ENCODE peak calls at places on chromosomes 13 and 19, in eight cellular contexts. Y is psoas muscle, W is fibroblast of the aortic adventitia, S is BJ, U is bronchial epithelial cell, X is sigmoid colon, C is AG10803, Q is mucosa of descending colon. N is an unnamed sample.

GRCh38 chr19:18368504-18369222 is 17.3 kb upstream of the GDF15 start:
- DNase-seq in C (no peak), Q (no peak), S (no peak), X (no peak), U (no peak), W (no peak), Y (no peak), N (no peak)

GRCh38 chr19:46081928-46082727 is 41.3 kb upstream of the IGFL4 start:
- DNase-seq in Q (peak), X (no peak), C (peak), W (peak), U (peak), Y (no peak), S (no peak), N (no peak)

GRCh38 chr13:98307744-98308524 is 130.9 kb upstream of the RNF113B start:
- DNase-seq in C (peak), W (no peak), X (peak), Q (no peak), S (no peak), U (no peak), Y (no peak), N (no peak)

GRCh38 chr13:104987621-104988020 is 1547.8 kb downstream of the EFNB2 start:
- DNase-seq in W (no peak), U (no peak), Y (no peak), C (no peak), Q (no peak), X (no peak), S (no peak), N (no peak)

GRCh38 chr13:44575035-44575434 is 1.1 kb downstream of the TSC22D1 start:
- DNase-seq in X (no peak), C (no peak), Q (no peak), W (no peak), Y (no peak), U (peak), S (no peak), N (no peak)

GRCh38 chr19:11339254-11340098 is at the start of gene RAB3D:
- DNase-seq in S (no peak), W (peak), U (peak), X (peak), Y (peak), C (peak), Q (peak), N (peak)

GRCh38 chr19:14116918-14117578 is 514 bp downstream of the PRKACA start:
- DNase-seq in S (no peak), X (peak), Y (peak), W (no peak), U (no peak), Q (peak), C (no peak), N (no peak)

GRCh38 chr19:42125536-42125935 is 6.7 kb downstream of the POU2F2 start:
- DNase-seq in W (no peak), C (no peak), Y (peak), S (no peak), Q (no peak), U (no peak), X (no peak), N (no peak)

GRCh38 chr19:22545751-22546150 is 88.4 kb upstream of the ZNF492 start:
- DNase-seq in S (no peak), Q (peak), C (no peak), Y (no peak), W (no peak), X (no peak), U (peak), N (no peak)

DNA sequence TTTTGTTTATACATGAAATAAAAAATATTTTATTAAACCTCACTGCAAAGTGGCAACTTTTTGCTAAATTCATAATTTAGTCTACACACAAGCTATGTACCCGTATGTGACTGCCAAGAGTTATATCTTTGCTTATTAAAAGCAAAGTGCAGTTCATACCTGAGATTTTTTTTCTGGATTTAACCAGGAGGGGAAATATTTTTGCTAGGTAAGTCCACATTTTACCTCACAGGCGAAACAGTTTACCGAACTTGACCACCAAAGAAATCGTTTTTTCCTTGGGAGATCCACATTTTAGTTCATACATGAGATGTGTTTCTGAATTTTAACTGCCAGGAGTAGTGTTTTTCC is 12.2 kb upstream of the JSRP1 start:
- DNase-seq in X (no peak), C (no peak), U (no peak), S (no peak), W (no peak), Y (no peak), Q (no peak), N (no peak)
- H3K4me3 ChIP-seq in X (peak), C (peak), U (no peak), S (no peak), W (no peak), Y (peak), Q (no peak), N (peak)

DNA sequence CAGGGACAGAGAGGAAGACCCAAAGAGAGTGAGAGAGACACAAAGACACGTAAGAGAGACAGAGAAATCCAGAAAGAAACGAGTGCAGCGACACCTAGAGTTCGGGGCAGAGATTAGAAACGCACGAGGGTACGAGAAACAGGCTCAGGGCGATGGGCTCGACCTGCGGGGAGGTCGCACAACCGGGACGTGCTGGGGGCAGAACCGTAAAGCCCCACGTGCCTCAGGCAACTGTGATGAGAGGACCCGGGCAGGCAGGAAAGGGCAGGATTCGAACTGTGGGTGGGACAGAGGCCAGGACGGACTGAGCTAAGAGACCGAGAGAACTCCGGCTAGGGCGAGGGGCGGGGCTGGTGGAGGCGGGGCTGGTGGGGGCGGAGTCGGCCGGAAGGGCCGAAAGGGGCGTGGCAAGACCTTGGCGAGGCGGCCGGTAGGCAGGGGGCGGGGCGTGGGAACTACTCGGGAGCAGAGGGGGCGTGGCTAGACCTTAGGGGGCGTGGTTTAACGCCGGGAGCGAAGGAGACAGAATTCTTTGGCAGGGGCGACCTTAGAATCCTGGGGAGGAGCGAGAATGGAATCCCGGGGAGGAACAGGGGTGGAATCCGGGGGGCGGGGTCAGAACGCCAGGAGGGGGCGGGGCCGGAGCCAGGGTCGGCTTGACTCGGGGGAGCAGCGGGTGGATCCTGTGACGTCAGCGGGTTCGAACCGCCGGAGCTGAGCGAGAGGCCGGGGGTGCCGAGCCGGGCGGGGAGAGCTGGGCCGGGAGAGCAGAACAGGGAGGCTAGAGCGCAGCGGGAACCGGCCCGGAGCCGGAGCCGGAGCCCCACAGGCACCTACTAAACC is at the start of gene NECTIN2:
- DNase-seq in Y (peak), Q (peak), S (peak), U (peak), X (peak), C (peak), W (peak), N (peak)
- TF ChIP-seq CTCF in Y (peak), Q (peak), S (peak), U (peak), X (peak), C (peak), W (peak), N (peak)

GRCh38 chr19:55206664-55207500 is 2.4 kb downstream of the PTPRH start:
- DNase-seq in S (peak), W (peak), Y (peak), Q (peak), C (peak), U (peak), X (peak), N (no peak)
- H3K4me3 ChIP-seq in S (peak), W (peak), Y (no peak), Q (no peak), C (peak), U (no peak), X (no peak), N (no peak)

GRCh38 chr19:4690362-4690761 is 20.2 kb upstream of the MYDGF start:
- DNase-seq in X (no peak), S (no peak), U (no peak), W (no peak), Y (no peak), C (no peak), Q (no peak), N (no peak)
- TF ChIP-seq CTCF in X (no peak), S (no peak), U (no peak), W (no peak), Y (no peak), C (no peak), Q (no peak), N (no peak)

DNA sequence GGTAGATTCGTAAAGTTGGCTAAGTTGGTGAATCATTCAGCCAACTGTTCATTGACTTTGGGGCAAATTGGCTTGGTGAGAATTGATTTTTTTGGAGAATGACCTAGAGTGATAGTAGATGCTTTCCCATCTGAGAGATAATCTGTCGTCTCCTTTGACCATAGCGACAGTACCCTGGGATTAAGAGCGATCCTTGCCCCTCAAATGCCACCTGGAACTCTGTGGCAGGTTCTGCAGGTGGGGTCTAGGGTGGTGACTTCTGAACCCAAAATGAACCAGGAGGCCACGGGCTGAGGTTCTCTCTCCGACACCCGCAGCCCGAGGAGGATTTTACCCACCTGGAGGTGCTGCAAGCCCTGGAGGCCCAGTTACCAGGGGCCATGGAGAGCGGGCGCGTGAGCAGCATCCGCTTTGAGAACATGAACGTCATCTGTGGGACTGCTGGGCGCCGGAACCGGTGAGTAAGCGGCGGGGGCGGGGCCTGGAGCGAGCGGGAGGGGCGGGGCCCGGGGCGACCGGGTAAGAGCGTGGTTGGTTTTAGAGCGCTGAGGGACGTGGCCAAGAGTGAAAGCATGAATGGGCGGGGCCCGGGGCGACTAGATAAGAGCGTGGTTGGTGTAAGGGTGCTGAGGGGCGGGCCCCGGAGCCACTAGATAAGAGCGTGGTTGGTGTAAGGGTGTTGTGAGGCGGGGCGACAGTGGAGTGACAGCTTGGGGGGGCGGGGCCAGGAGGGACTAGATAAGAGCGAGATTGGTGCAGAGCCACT is 8.6 kb downstream of the C19orf81 start:
- DNase-seq in W (peak), U (peak), C (peak), Y (peak), S (peak), Q (peak), X (peak), N (peak)
- H3K4me3 ChIP-seq in W (peak), U (peak), C (peak), Y (no peak), S (peak), Q (no peak), X (no peak), N (peak)

GRCh38 chr19:4208385-4209094 is 20.8 kb upstream of the EBI3 start:
- DNase-seq in X (no peak), Y (no peak), S (no peak), C (no peak), Q (peak), W (no peak), U (peak), N (no peak)
- TF ChIP-seq CTCF in X (no peak), Y (peak), S (peak), C (peak), Q (no peak), W (peak), U (peak), N (peak)

GRCh38 chr19:3699071-3699740 is 1.1 kb downstream of the PIP5K1C start:
- DNase-seq in W (peak), X (peak), U (peak), S (no peak), C (peak), Q (no peak), Y (peak), N (no peak)

GRCh38 chr19:3696660-3696995 is 3.6 kb downstream of the PIP5K1C start:
- DNase-seq in S (no peak), W (no peak), Q (no peak), C (no peak), U (no peak), X (no peak), Y (no peak), N (no peak)

GRCh38 chr19:3698386-3698950 is 1.8 kb downstream of the PIP5K1C start:
- DNase-seq in S (no peak), X (no peak), C (no peak), U (no peak), Q (no peak), W (peak), Y (no peak), N (no peak)

GRCh38 chr19:3697094-3697493 is 3.2 kb downstream of the PIP5K1C start:
- DNase-seq in Q (no peak), S (no peak), W (no peak), X (no peak), U (no peak), Y (no peak), C (no peak), N (no peak)

DNA sequence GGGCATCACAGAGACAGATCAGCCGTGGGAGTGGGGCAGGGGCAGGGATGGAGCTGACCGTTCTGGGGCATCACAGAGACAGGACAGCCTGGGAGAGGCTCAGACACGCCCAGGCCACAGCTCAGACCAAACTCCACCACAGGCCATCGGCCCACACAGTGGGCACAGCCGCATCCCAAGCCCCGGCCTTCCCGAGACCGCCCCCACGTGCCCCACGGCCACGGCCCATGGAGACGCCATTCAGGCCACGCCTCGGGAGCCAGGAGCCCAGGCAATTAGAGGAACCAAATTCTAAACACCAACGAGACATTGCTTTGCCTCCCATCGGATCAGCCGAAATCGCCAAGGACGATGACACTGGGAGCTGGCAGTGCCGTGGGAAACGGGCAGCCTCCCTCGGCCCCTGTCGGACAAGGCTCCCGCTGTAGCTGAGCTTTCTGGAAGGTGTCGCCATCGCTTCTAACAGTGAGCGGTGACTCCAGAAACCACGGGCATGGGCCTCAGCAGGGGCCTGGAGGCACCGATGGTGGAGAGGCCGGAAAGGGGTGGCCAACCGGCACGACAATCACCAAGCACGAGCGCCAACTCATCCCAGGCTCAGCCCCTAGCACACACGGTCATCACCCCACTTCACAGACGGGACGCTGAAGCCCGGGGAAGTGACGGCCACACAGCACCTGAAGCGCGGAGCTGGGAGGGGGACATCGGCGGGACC is 2.4 kb downstream of the PIP5K1C start:
- DNase-seq in X (no peak), U (no peak), S (no peak), Y (no peak), Q (no peak), W (no peak), C (no peak), N (no peak)
- H3K4me3 ChIP-seq in X (peak), U (no peak), S (peak), Y (no peak), Q (no peak), W (no peak), C (peak), N (no peak)

N was measured in LNCaP clone FGC.